ENCODE peak calls at places on chromosomes 11 and 22, in ten cellular contexts. C, N, A, Y, I, Q, B, H, K and O are unnamed samples.

GRCh38 chr11:72008728-72009127 is 10.0 kb downstream of the IL18BP start:
- DNase-seq in C (no peak), N (no peak), A (no peak), Y (no peak), I (no peak), Q (no peak), B (no peak), H (no peak), K (no peak), O (no peak)

GRCh38 chr22:44316393-44317162 is 3.8 kb upstream of the SHISAL1 start:
- DNase-seq in C (no peak), N (no peak), A (no peak), Y (no peak), I (no peak), Q (no peak), B (no peak), H (no peak), K (no peak), O (no peak)

GRCh38 chr11:133927690-133928627 is 28.8 kb downstream of the IGSF9B start:
- DNase-seq in C (peak; percentile 84), N (peak; percentile 77), A (peak; percentile 64), Y (peak; percentile 85), I (no peak), Q (peak; percentile 37), B (peak; percentile 71), H (peak; percentile 69), K (peak; percentile 59), O (peak; percentile 58)

GRCh38 chr22:29172216-29172615 is 33.5 kb upstream of the EMID1 start:
- DNase-seq in C (no peak), N (no peak), A (no peak), Y (no peak), I (peak; percentile 57), Q (no peak), B (no peak), H (no peak), K (no peak), O (no peak)

GRCh38 chr11:26350002-26350401 is 18.1 kb downstream of the ANO3 start:
- DNase-seq in C (no peak), N (no peak), A (no peak), Y (no peak), I (no peak), Q (no peak), B (no peak), H (no peak), K (no peak), O (no peak)

GRCh38 chr22:38419864-38420172 is 35.2 kb downstream of the KCNJ4 start:
- DNase-seq in C (no peak), N (no peak), A (no peak), Y (no peak), I (no peak), Q (no peak), B (no peak), H (no peak), K (no peak), O (no peak)

GRCh38 chr22:22910272-22911240 is 22.9 kb downstream of the IGLL5 start:
- DNase-seq in C (no peak), N (no peak), A (no peak), Y (no peak), I (no peak), Q (no peak), B (no peak), H (no peak), K (no peak), O (no peak)

GRCh38 chr22:44020981-44021380 is 3.1 kb upstream of the PARVB start:
- DNase-seq in C (no peak), N (no peak), A (peak; percentile 69), Y (no peak), I (no peak), Q (no peak), B (no peak), H (no peak), K (no peak), O (no peak)

GRCh38 chr11:130209944-130210854 is 50.6 kb downstream of the ST14 start:
- DNase-seq in C (no peak), N (no peak), A (no peak), Y (no peak), I (peak; percentile 50), Q (no peak), B (no peak), H (peak; percentile 5), K (no peak), O (no peak)

GRCh38 chr11:102974552-102975280 is 19.2 kb upstream of the MMP13 start:
- DNase-seq in C (peak; percentile 17), N (no peak), A (peak; percentile 62), Y (no peak), I (no peak), Q (no peak), B (no peak), H (no peak), K (peak; percentile 4), O (no peak)

GRCh38 chr22:33598821-33599220 is 321.5 kb downstream of the LARGE1 start:
- DNase-seq in C (no peak), N (no peak), A (no peak), Y (no peak), I (no peak), Q (no peak), B (no peak), H (no peak), K (no peak), O (no peak)

GRCh38 chr11:26930518-26931247 is 63.2 kb upstream of the FIBIN start:
- DNase-seq in C (no peak), N (no peak), A (no peak), Y (no peak), I (no peak), Q (no peak), B (no peak), H (no peak), K (no peak), O (no peak)

GRCh38 chr11:6200975-6201374 is 2.0 kb downstream of the OR52W1 start:
- DNase-seq in C (no peak), N (peak; percentile 50), A (no peak), Y (no peak), I (no peak), Q (no peak), B (no peak), H (peak; percentile 17), K (no peak), O (no peak)

GRCh38 chr11:115363426-115363825 is 140.8 kb downstream of the CADM1 start:
- DNase-seq in C (no peak), N (no peak), A (no peak), Y (no peak), I (no peak), Q (no peak), B (no peak), H (no peak), K (no peak), O (no peak)

GRCh38 chr22:47610281-47610680 is 847.8 kb downstream of the TBC1D22A start:
- DNase-seq in C (no peak), N (no peak), A (no peak), Y (no peak), I (no peak), Q (no peak), B (no peak), H (no peak), K (no peak), O (no peak)

GRCh38 chr11:125141686-125142535 is 22.6 kb upstream of the PKNOX2 start:
- DNase-seq in C (peak; percentile 64), N (peak; percentile 43), A (peak; percentile 43), Y (peak; percentile 84), I (peak; percentile 29), Q (peak; percentile 48), B (no peak), H (peak; percentile 30), K (no peak), O (no peak)

GRCh38 chr11:116678887-116679286 is 93.9 kb downstream of the BUD13 start:
- DNase-seq in C (no peak), N (no peak), A (no peak), Y (no peak), I (no peak), Q (no peak), B (no peak), H (no peak), K (no peak), O (no peak)

GRCh38 chr11:47726878-47727514 is 11.8 kb upstream of the AGBL2 start:
- DNase-seq in C (no peak), N (peak; percentile 30), A (no peak), Y (no peak), I (no peak), Q (no peak), B (no peak), H (no peak), K (no peak), O (no peak)

GRCh38 chr22:20027966-20028854 is 7.3 kb downstream of the TANGO2 start:
- DNase-seq in C (peak; percentile 30), N (no peak), A (no peak), Y (no peak), I (peak; percentile 46), Q (no peak), B (no peak), H (no peak), K (peak; percentile 15), O (no peak)

GRCh38 chr11:61357233-61357893 is 4.3 kb downstream of the CYB561A3 start:
- DNase-seq in C (no peak), N (no peak), A (no peak), Y (no peak), I (no peak), Q (no peak), B (no peak), H (no peak), K (no peak), O (no peak)

GRCh38 chr11:35792148-35792845 is 129.7 kb downstream of the TRIM44 start:
- DNase-seq in C (no peak), N (no peak), A (no peak), Y (no peak), I (no peak), Q (no peak), B (no peak), H (no peak), K (no peak), O (no peak)

GRCh38 chr22:46418827-46419226 is 83.3 kb downstream of the TRMU start:
- DNase-seq in C (no peak), N (no peak), A (no peak), Y (no peak), I (no peak), Q (no peak), B (no peak), H (no peak), K (no peak), O (no peak)

GRCh38 chr11:35009191-35009940 is 92.9 kb downstream of the PDHX start:
- DNase-seq in C (peak; percentile 81), N (no peak), A (peak; percentile 88), Y (no peak), I (no peak), Q (no peak), B (peak; percentile 50), H (peak; percentile 42), K (peak; percentile 92), O (no peak)

GRCh38 chr11:65714433-65714832 is 2.4 kb downstream of the KAT5 start:
- DNase-seq in C (no peak), N (no peak), A (no peak), Y (no peak), I (no peak), Q (no peak), B (no peak), H (no peak), K (no peak), O (no peak)